ENCODE peak calls at places on chromosomes 3 and 15, in four cellular contexts. One of them, this sample, is unnamed.

GRCh38 chr3:58356054-58356453 is 23.4 kb downstream of the PXK start:
- DNase-seq in AG10803: no peak
- DNase-seq in heart right ventricle: no peak
- DNase-seq in neural progenitor cell: no peak
- DNase-seq in this sample: no peak

GRCh38 chr3:123384256-123384655 is 64.6 kb downstream of the ADCY5 start:
- DNase-seq in heart right ventricle: no peak
- DNase-seq in AG10803: no peak
- DNase-seq in neural progenitor cell: no peak
- DNase-seq in this sample: no peak

GRCh38 chr15:60155661-60156060 is 151.6 kb downstream of the FOXB1 start:
- DNase-seq in neural progenitor cell: no peak
- DNase-seq in heart right ventricle: no peak
- DNase-seq in AG10803: peak
- DNase-seq in this sample: peak

GRCh38 chr3:56320907-56321306 is 147.4 kb downstream of the ERC2 start:
- DNase-seq in AG10803: no peak
- DNase-seq in neural progenitor cell: peak
- DNase-seq in heart right ventricle: no peak
- DNase-seq in this sample: no peak

GRCh38 chr15:37616215-37616614 is 318.2 kb upstream of the TMCO5A start:
- DNase-seq in heart right ventricle: no peak
- DNase-seq in AG10803: no peak
- DNase-seq in neural progenitor cell: no peak
- DNase-seq in this sample: no peak

GRCh38 chr3:5411786-5412185 is 224.3 kb downstream of the EDEM1 start:
- DNase-seq in AG10803: no peak
- DNase-seq in heart right ventricle: no peak
- DNase-seq in neural progenitor cell: no peak
- DNase-seq in this sample: no peak

GRCh38 chr15:99408236-99409096 is 157.2 kb downstream of the LRRC28 start:
- DNase-seq in heart right ventricle: no peak
- DNase-seq in neural progenitor cell: no peak
- DNase-seq in AG10803: peak
- DNase-seq in this sample: peak

GRCh38 chr3:162224736-162225135 is 728.1 kb downstream of the OTOL1 start:
- DNase-seq in heart right ventricle: no peak
- DNase-seq in neural progenitor cell: no peak
- DNase-seq in AG10803: no peak
- DNase-seq in this sample: peak

GRCh38 chr15:64934023-64934422 is 22.3 kb downstream of the ANKDD1A start:
- DNase-seq in neural progenitor cell: no peak
- DNase-seq in AG10803: no peak
- DNase-seq in heart right ventricle: no peak
- DNase-seq in this sample: no peak

GRCh38 chr15:72222433-72222832 is 8.6 kb downstream of the PKM start:
- DNase-seq in AG10803: peak
- DNase-seq in heart right ventricle: peak
- DNase-seq in neural progenitor cell: no peak
- DNase-seq in this sample: peak

GRCh38 chr3:143957447-143957846 is 14.2 kb upstream of the DIPK2A start:
- DNase-seq in AG10803: no peak
- DNase-seq in neural progenitor cell: no peak
- DNase-seq in heart right ventricle: no peak
- DNase-seq in this sample: no peak

GRCh38 chr3:151305081-151305777 is 11.4 kb downstream of the GPR87 start:
- DNase-seq in neural progenitor cell: peak
- DNase-seq in heart right ventricle: no peak
- DNase-seq in AG10803: peak
- DNase-seq in this sample: peak

GRCh38 chr3:3127432-3128010 is 781 bp downstream of the TRNT1 start:
- DNase-seq in AG10803: peak
- DNase-seq in heart right ventricle: no peak
- DNase-seq in neural progenitor cell: peak
- DNase-seq in this sample: no peak

GRCh38 chr3:43257850-43258249 is 28.5 kb upstream of the SNRK start:
- DNase-seq in AG10803: no peak
- DNase-seq in neural progenitor cell: no peak
- DNase-seq in heart right ventricle: no peak
- DNase-seq in this sample: no peak

GRCh38 chr3:13528217-13528801 is 20.6 kb upstream of the FBLN2 start:
- DNase-seq in AG10803: no peak
- DNase-seq in neural progenitor cell: peak
- DNase-seq in heart right ventricle: no peak
- DNase-seq in this sample: peak

GRCh38 chr3:123816673-123817207 is 67.4 kb downstream of the MYLK start:
- DNase-seq in neural progenitor cell: no peak
- DNase-seq in AG10803: peak
- DNase-seq in heart right ventricle: no peak
- DNase-seq in this sample: peak

GRCh38 chr3:100089802-100090668 is 24.3 kb downstream of the FILIP1L start:
- DNase-seq in heart right ventricle: no peak
- DNase-seq in neural progenitor cell: peak
- DNase-seq in AG10803: peak
- DNase-seq in this sample: peak

GRCh38 chr15:99303881-99304280 is 52.6 kb downstream of the LRRC28 start:
- DNase-seq in AG10803: no peak
- DNase-seq in neural progenitor cell: no peak
- DNase-seq in heart right ventricle: no peak
- DNase-seq in this sample: no peak

GRCh38 chr3:125662675-125663074 is 67.4 kb upstream of the OSBPL11 start:
- DNase-seq in neural progenitor cell: no peak
- DNase-seq in AG10803: peak
- DNase-seq in heart right ventricle: no peak
- DNase-seq in this sample: no peak

GRCh38 chr3:140078940-140079339 is 144.0 kb downstream of the CLSTN2 start:
- DNase-seq in neural progenitor cell: no peak
- DNase-seq in heart right ventricle: no peak
- DNase-seq in AG10803: no peak
- DNase-seq in this sample: no peak

GRCh38 chr3:155701882-155702465 is 42.9 kb downstream of the PLCH1 start:
- DNase-seq in neural progenitor cell: peak
- DNase-seq in heart right ventricle: no peak
- DNase-seq in AG10803: peak
- DNase-seq in this sample: peak

GRCh38 chr15:34049096-34049495 is 10.1 kb upstream of the AVEN start:
- DNase-seq in AG10803: peak
- DNase-seq in neural progenitor cell: no peak
- DNase-seq in heart right ventricle: no peak
- DNase-seq in this sample: peak

GRCh38 chr3:78867409-78868372 is 900.1 kb downstream of the ROBO1 start:
- DNase-seq in neural progenitor cell: no peak
- DNase-seq in heart right ventricle: no peak
- DNase-seq in AG10803: peak
- DNase-seq in this sample: peak

GRCh38 chr15:70856177-70856883 is 2.4 kb upstream of the LARP6 start:
- DNase-seq in neural progenitor cell: no peak
- DNase-seq in heart right ventricle: no peak
- DNase-seq in AG10803: peak
- DNase-seq in this sample: peak

GRCh38 chr3:197001972-197002700 is 27.5 kb downstream of the MELTF start:
- DNase-seq in neural progenitor cell: peak
- DNase-seq in heart right ventricle: peak
- DNase-seq in AG10803: no peak
- DNase-seq in this sample: peak

GRCh38 chr3:87691109-87691508 is 367.7 kb downstream of the CGGBP1 start:
- DNase-seq in AG10803: no peak
- DNase-seq in neural progenitor cell: no peak
- DNase-seq in heart right ventricle: no peak
- DNase-seq in this sample: peak

GRCh38 chr3:30231277-30232141 is 374.9 kb upstream of the TGFBR2 start:
- DNase-seq in neural progenitor cell: peak
- DNase-seq in AG10803: peak
- DNase-seq in heart right ventricle: no peak
- DNase-seq in this sample: peak

GRCh38 chr15:91855684-91856553 is 2.4 kb downstream of the SLCO3A1 start:
- DNase-seq in neural progenitor cell: peak
- DNase-seq in heart right ventricle: no peak
- DNase-seq in AG10803: no peak
- DNase-seq in this sample: no peak

GRCh38 chr15:83858820-83859505 is 205.0 kb downstream of the ADAMTSL3 start:
- DNase-seq in neural progenitor cell: no peak
- DNase-seq in AG10803: no peak
- DNase-seq in heart right ventricle: no peak
- DNase-seq in this sample: no peak

GRCh38 chr15:77907824-77908751 is 169.4 kb downstream of the TBC1D2B start:
- DNase-seq in heart right ventricle: no peak
- DNase-seq in neural progenitor cell: peak
- DNase-seq in AG10803: peak
- DNase-seq in this sample: peak
- TF ChIP-seq CTCF in heart right ventricle: peak
- TF ChIP-seq CTCF in neural progenitor cell: no peak
- TF ChIP-seq CTCF in AG10803: peak
- TF ChIP-seq CTCF in this sample: peak

GRCh38 chr3:195154793-195155535 is 116.0 kb downstream of the XXYLT1 start:
- DNase-seq in neural progenitor cell: no peak
- DNase-seq in heart right ventricle: peak
- DNase-seq in AG10803: peak
- DNase-seq in this sample: peak
- H3K4me3 ChIP-seq in neural progenitor cell: no peak
- H3K4me3 ChIP-seq in heart right ventricle: no peak
- H3K4me3 ChIP-seq in AG10803: no peak
- H3K4me3 ChIP-seq in this sample: no peak

DNA sequence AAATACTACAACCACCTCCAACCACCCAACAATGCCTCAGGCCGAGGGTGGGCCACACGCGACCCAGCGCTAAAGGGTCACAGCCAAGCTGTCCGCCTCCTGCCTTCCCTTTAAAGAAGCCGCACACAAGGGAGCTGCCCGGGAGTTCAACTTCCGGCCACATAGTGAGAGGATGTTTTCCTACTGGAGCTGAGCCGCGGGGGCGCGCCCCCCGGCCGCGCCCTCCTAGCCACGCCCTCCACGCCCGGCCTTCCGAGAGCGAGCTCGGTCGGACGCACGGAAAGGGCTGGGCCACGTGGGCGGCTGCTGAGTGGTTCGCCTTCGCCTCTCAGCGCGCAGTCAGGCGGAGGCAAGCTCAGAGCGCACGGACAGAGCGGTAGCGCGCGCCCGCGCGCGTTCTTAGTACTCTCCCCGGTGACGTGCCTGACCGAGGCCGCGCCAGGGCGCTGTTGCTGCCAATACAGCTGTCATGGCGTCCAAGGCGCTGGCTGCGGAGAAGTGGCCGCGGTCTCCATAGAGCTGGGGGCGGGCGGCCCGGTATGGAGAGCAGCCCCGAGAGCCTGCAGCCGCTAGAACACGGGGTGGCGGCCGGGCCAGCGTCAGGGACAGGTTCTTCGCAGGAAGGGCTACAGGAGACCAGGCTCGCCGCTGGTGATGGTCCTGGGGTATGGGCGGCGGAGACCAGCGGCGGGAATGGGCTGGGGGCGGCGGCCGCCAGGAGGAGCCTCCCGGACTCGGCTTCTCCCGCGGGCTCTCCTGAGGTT is at the start of gene MINDY2:
- DNase-seq in neural progenitor cell: peak
- DNase-seq in AG10803: peak
- DNase-seq in heart right ventricle: peak
- DNase-seq in this sample: peak
- TF ChIP-seq CTCF in neural progenitor cell: peak
- TF ChIP-seq CTCF in AG10803: peak
- TF ChIP-seq CTCF in heart right ventricle: peak
- TF ChIP-seq CTCF in this sample: peak

DNA sequence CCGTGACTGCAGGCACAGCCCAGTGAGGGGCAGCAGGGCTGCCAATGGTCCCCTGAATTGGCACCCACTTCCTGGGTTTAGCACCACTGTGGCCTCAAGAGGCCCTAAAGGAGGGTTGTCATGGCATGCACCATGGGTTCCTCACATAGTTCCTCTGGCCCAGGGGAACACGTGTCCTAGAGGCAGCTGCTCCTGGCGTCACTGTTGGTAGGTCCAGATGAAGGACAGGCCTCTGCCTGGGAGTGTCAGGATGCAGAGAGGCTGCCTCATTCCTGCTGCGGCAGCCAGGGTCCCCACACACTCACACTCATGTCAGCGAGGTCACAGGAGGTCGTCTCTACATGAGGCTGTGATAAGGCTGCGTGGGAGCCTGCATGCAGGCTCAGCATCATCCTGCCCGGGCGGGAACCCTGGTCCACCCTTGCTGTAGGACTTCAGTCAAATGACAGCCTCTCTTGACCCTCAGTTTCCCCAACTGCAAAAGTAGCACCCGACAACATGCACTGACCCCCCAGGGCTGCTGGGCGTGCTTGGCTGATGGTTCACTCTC is 26.1 kb upstream of the SFMBT1 start:
- DNase-seq in neural progenitor cell: no peak
- DNase-seq in AG10803: no peak
- DNase-seq in heart right ventricle: no peak
- DNase-seq in this sample: no peak
- H3K4me3 ChIP-seq in neural progenitor cell: no peak
- H3K4me3 ChIP-seq in AG10803: peak
- H3K4me3 ChIP-seq in heart right ventricle: no peak
- H3K4me3 ChIP-seq in this sample: no peak

GRCh38 chr3:99012051-99012450 is 110.6 kb upstream of the DCBLD2 start:
- DNase-seq in AG10803: peak
- DNase-seq in neural progenitor cell: no peak
- DNase-seq in heart right ventricle: no peak
- DNase-seq in this sample: peak

GRCh38 chr3:99013794-99014315 is 112.4 kb upstream of the DCBLD2 start:
- DNase-seq in neural progenitor cell: no peak
- DNase-seq in AG10803: no peak
- DNase-seq in heart right ventricle: no peak
- DNase-seq in this sample: no peak

GRCh38 chr3:99009851-99010250 is 108.4 kb upstream of the DCBLD2 start:
- DNase-seq in AG10803: no peak
- DNase-seq in neural progenitor cell: no peak
- DNase-seq in heart right ventricle: no peak
- DNase-seq in this sample: no peak

GRCh38 chr3:99016452-99016851 is 115.0 kb upstream of the DCBLD2 start:
- DNase-seq in AG10803: no peak
- DNase-seq in heart right ventricle: no peak
- DNase-seq in neural progenitor cell: no peak
- DNase-seq in this sample: no peak

GRCh38 chr3:99013077-99013476 is 111.6 kb upstream of the DCBLD2 start:
- DNase-seq in neural progenitor cell: no peak
- DNase-seq in heart right ventricle: no peak
- DNase-seq in AG10803: no peak
- DNase-seq in this sample: no peak
- TF ChIP-seq CTCF in neural progenitor cell: no peak
- TF ChIP-seq CTCF in heart right ventricle: no peak
- TF ChIP-seq CTCF in AG10803: peak
- TF ChIP-seq CTCF in this sample: peak

GRCh38 chr3:46991406-46992165 is 12.1 kb downstream of the NBEAL2 start:
- DNase-seq in neural progenitor cell: no peak
- DNase-seq in AG10803: no peak
- DNase-seq in heart right ventricle: peak
- DNase-seq in this sample: no peak

GRCh38 chr3:46988616-46989015 is 9.2 kb downstream of the NBEAL2 start:
- DNase-seq in AG10803: no peak
- DNase-seq in neural progenitor cell: no peak
- DNase-seq in heart right ventricle: no peak
- DNase-seq in this sample: no peak

GRCh38 chr3:46990573-46991374 is 11.3 kb downstream of the NBEAL2 start:
- DNase-seq in heart right ventricle: peak
- DNase-seq in neural progenitor cell: no peak
- DNase-seq in AG10803: no peak
- DNase-seq in this sample: no peak

GRCh38 chr3:46987485-46988401 is 8.3 kb downstream of the NBEAL2 start:
- DNase-seq in AG10803: no peak
- DNase-seq in neural progenitor cell: no peak
- DNase-seq in heart right ventricle: peak
- DNase-seq in this sample: peak

GRCh38 chr3:46989146-46989810 is 9.8 kb downstream of the NBEAL2 start:
- DNase-seq in neural progenitor cell: no peak
- DNase-seq in AG10803: no peak
- DNase-seq in heart right ventricle: peak
- DNase-seq in this sample: no peak
- H3K4me3 ChIP-seq in neural progenitor cell: no peak
- H3K4me3 ChIP-seq in AG10803: no peak
- H3K4me3 ChIP-seq in heart right ventricle: no peak
- H3K4me3 ChIP-seq in this sample: no peak

This sample was measured in cardiac fibroblast.